ENCODE peak calls at places on chromosomes 11 and 22, in eight cellular contexts. One of them, this sample, is unnamed.

GRCh38 chr11:124798991-124799383 is 1.2 kb downstream of the MSANTD2 start:
- DNase-seq in stimulated activated CD8-positive, alpha-beta memory T cell treated with anti-CD3 and anti-CD28 coated beads, Interleukin-4, amount 100 ng/mL, for 1 hour: no peak
- DNase-seq in dorsolateral prefrontal cortex: no peak
- DNase-seq in fibroblast of pulmonary artery: peak
- DNase-seq in brain microvascular endothelial cell: peak
- DNase-seq in anterior cingulate cortex: no peak
- DNase-seq in NCI-H510A treated with DMSO at 0.1 percent for 48 hours: peak
- DNase-seq in neuronal stem cell: no peak
- DNase-seq in this sample: no peak

GRCh38 chr11:47443028-47443700 is 5.8 kb downstream of the RAPSN start:
- DNase-seq in stimulated activated CD8-positive, alpha-beta memory T cell treated with anti-CD3 and anti-CD28 coated beads, Interleukin-4, amount 100 ng/mL, for 1 hour: no peak
- DNase-seq in fibroblast of pulmonary artery: no peak
- DNase-seq in anterior cingulate cortex: no peak
- DNase-seq in dorsolateral prefrontal cortex: peak
- DNase-seq in neuronal stem cell: no peak
- DNase-seq in NCI-H510A treated with DMSO at 0.1 percent for 48 hours: peak
- DNase-seq in brain microvascular endothelial cell: no peak
- DNase-seq in this sample: peak

GRCh38 chr11:130209128-130209932 is 49.7 kb downstream of the ST14 start:
- DNase-seq in fibroblast of pulmonary artery: no peak
- DNase-seq in NCI-H510A treated with DMSO at 0.1 percent for 48 hours: no peak
- DNase-seq in stimulated activated CD8-positive, alpha-beta memory T cell treated with anti-CD3 and anti-CD28 coated beads, Interleukin-4, amount 100 ng/mL, for 1 hour: no peak
- DNase-seq in anterior cingulate cortex: no peak
- DNase-seq in brain microvascular endothelial cell: no peak
- DNase-seq in neuronal stem cell: no peak
- DNase-seq in dorsolateral prefrontal cortex: peak
- DNase-seq in this sample: no peak

GRCh38 chr22:46250783-46251125 is 661 bp upstream of the CDPF1 start:
- DNase-seq in fibroblast of pulmonary artery: no peak
- DNase-seq in stimulated activated CD8-positive, alpha-beta memory T cell treated with anti-CD3 and anti-CD28 coated beads, Interleukin-4, amount 100 ng/mL, for 1 hour: no peak
- DNase-seq in neuronal stem cell: no peak
- DNase-seq in dorsolateral prefrontal cortex: no peak
- DNase-seq in anterior cingulate cortex: no peak
- DNase-seq in brain microvascular endothelial cell: no peak
- DNase-seq in NCI-H510A treated with DMSO at 0.1 percent for 48 hours: no peak
- DNase-seq in this sample: no peak

GRCh38 chr11:78714539-78714938 is 139.9 kb upstream of the NARS2 start:
- DNase-seq in anterior cingulate cortex: no peak
- DNase-seq in neuronal stem cell: no peak
- DNase-seq in dorsolateral prefrontal cortex: no peak
- DNase-seq in NCI-H510A treated with DMSO at 0.1 percent for 48 hours: peak
- DNase-seq in brain microvascular endothelial cell: no peak
- DNase-seq in stimulated activated CD8-positive, alpha-beta memory T cell treated with anti-CD3 and anti-CD28 coated beads, Interleukin-4, amount 100 ng/mL, for 1 hour: no peak
- DNase-seq in fibroblast of pulmonary artery: no peak
- DNase-seq in this sample: no peak

GRCh38 chr11:115316682-115317081 is 187.5 kb downstream of the CADM1 start:
- DNase-seq in stimulated activated CD8-positive, alpha-beta memory T cell treated with anti-CD3 and anti-CD28 coated beads, Interleukin-4, amount 100 ng/mL, for 1 hour: no peak
- DNase-seq in dorsolateral prefrontal cortex: no peak
- DNase-seq in NCI-H510A treated with DMSO at 0.1 percent for 48 hours: no peak
- DNase-seq in neuronal stem cell: no peak
- DNase-seq in anterior cingulate cortex: no peak
- DNase-seq in brain microvascular endothelial cell: no peak
- DNase-seq in fibroblast of pulmonary artery: no peak
- DNase-seq in this sample: no peak

GRCh38 chr11:44716256-44716655 is 10.5 kb upstream of the TSPAN18 start:
- DNase-seq in anterior cingulate cortex: no peak
- DNase-seq in dorsolateral prefrontal cortex: no peak
- DNase-seq in NCI-H510A treated with DMSO at 0.1 percent for 48 hours: no peak
- DNase-seq in brain microvascular endothelial cell: no peak
- DNase-seq in stimulated activated CD8-positive, alpha-beta memory T cell treated with anti-CD3 and anti-CD28 coated beads, Interleukin-4, amount 100 ng/mL, for 1 hour: no peak
- DNase-seq in neuronal stem cell: no peak
- DNase-seq in fibroblast of pulmonary artery: no peak
- DNase-seq in this sample: no peak

GRCh38 chr22:31960767-31961166 is 16.4 kb downstream of the YWHAH start:
- DNase-seq in fibroblast of pulmonary artery: no peak
- DNase-seq in dorsolateral prefrontal cortex: no peak
- DNase-seq in anterior cingulate cortex: no peak
- DNase-seq in NCI-H510A treated with DMSO at 0.1 percent for 48 hours: no peak
- DNase-seq in brain microvascular endothelial cell: no peak
- DNase-seq in neuronal stem cell: no peak
- DNase-seq in stimulated activated CD8-positive, alpha-beta memory T cell treated with anti-CD3 and anti-CD28 coated beads, Interleukin-4, amount 100 ng/mL, for 1 hour: no peak
- DNase-seq in this sample: no peak

GRCh38 chr11:87019582-87020271 is 18.0 kb upstream of the TMEM135 start:
- DNase-seq in NCI-H510A treated with DMSO at 0.1 percent for 48 hours: no peak
- DNase-seq in fibroblast of pulmonary artery: peak
- DNase-seq in neuronal stem cell: no peak
- DNase-seq in anterior cingulate cortex: no peak
- DNase-seq in brain microvascular endothelial cell: no peak
- DNase-seq in dorsolateral prefrontal cortex: no peak
- DNase-seq in stimulated activated CD8-positive, alpha-beta memory T cell treated with anti-CD3 and anti-CD28 coated beads, Interleukin-4, amount 100 ng/mL, for 1 hour: no peak
- DNase-seq in this sample: no peak

GRCh38 chr11:73612601-73613137 is 14.8 kb upstream of the FAM168A start:
- DNase-seq in neuronal stem cell: no peak
- DNase-seq in brain microvascular endothelial cell: no peak
- DNase-seq in NCI-H510A treated with DMSO at 0.1 percent for 48 hours: no peak
- DNase-seq in fibroblast of pulmonary artery: no peak
- DNase-seq in stimulated activated CD8-positive, alpha-beta memory T cell treated with anti-CD3 and anti-CD28 coated beads, Interleukin-4, amount 100 ng/mL, for 1 hour: no peak
- DNase-seq in dorsolateral prefrontal cortex: no peak
- DNase-seq in anterior cingulate cortex: no peak
- DNase-seq in this sample: no peak

GRCh38 chr11:13107544-13108044 is 98.5 kb downstream of the RASSF10 start:
- DNase-seq in dorsolateral prefrontal cortex: no peak
- DNase-seq in neuronal stem cell: no peak
- DNase-seq in NCI-H510A treated with DMSO at 0.1 percent for 48 hours: no peak
- DNase-seq in stimulated activated CD8-positive, alpha-beta memory T cell treated with anti-CD3 and anti-CD28 coated beads, Interleukin-4, amount 100 ng/mL, for 1 hour: no peak
- DNase-seq in brain microvascular endothelial cell: no peak
- DNase-seq in anterior cingulate cortex: no peak
- DNase-seq in fibroblast of pulmonary artery: no peak
- DNase-seq in this sample: no peak

GRCh38 chr22:35334010-35334409 is 34.3 kb downstream of the TOM1 start:
- DNase-seq in brain microvascular endothelial cell: no peak
- DNase-seq in stimulated activated CD8-positive, alpha-beta memory T cell treated with anti-CD3 and anti-CD28 coated beads, Interleukin-4, amount 100 ng/mL, for 1 hour: no peak
- DNase-seq in dorsolateral prefrontal cortex: no peak
- DNase-seq in fibroblast of pulmonary artery: no peak
- DNase-seq in NCI-H510A treated with DMSO at 0.1 percent for 48 hours: no peak
- DNase-seq in neuronal stem cell: no peak
- DNase-seq in anterior cingulate cortex: no peak
- DNase-seq in this sample: no peak

GRCh38 chr22:22755778-22756100 is 111.3 kb downstream of the GGTLC2 start:
- DNase-seq in stimulated activated CD8-positive, alpha-beta memory T cell treated with anti-CD3 and anti-CD28 coated beads, Interleukin-4, amount 100 ng/mL, for 1 hour: no peak
- DNase-seq in anterior cingulate cortex: no peak
- DNase-seq in neuronal stem cell: no peak
- DNase-seq in dorsolateral prefrontal cortex: no peak
- DNase-seq in fibroblast of pulmonary artery: no peak
- DNase-seq in brain microvascular endothelial cell: no peak
- DNase-seq in NCI-H510A treated with DMSO at 0.1 percent for 48 hours: no peak
- DNase-seq in this sample: no peak

GRCh38 chr11:65915821-65916251 is 3.0 kb downstream of the C11orf68 start:
- DNase-seq in neuronal stem cell: no peak
- DNase-seq in anterior cingulate cortex: no peak
- DNase-seq in NCI-H510A treated with DMSO at 0.1 percent for 48 hours: no peak
- DNase-seq in dorsolateral prefrontal cortex: no peak
- DNase-seq in brain microvascular endothelial cell: peak
- DNase-seq in fibroblast of pulmonary artery: peak
- DNase-seq in stimulated activated CD8-positive, alpha-beta memory T cell treated with anti-CD3 and anti-CD28 coated beads, Interleukin-4, amount 100 ng/mL, for 1 hour: no peak
- DNase-seq in this sample: peak

GRCh38 chr22:46073683-46074504 is 76.4 kb upstream of the PPARA start:
- DNase-seq in stimulated activated CD8-positive, alpha-beta memory T cell treated with anti-CD3 and anti-CD28 coated beads, Interleukin-4, amount 100 ng/mL, for 1 hour: no peak
- DNase-seq in brain microvascular endothelial cell: no peak
- DNase-seq in neuronal stem cell: no peak
- DNase-seq in dorsolateral prefrontal cortex: peak
- DNase-seq in fibroblast of pulmonary artery: peak
- DNase-seq in NCI-H510A treated with DMSO at 0.1 percent for 48 hours: no peak
- DNase-seq in anterior cingulate cortex: no peak
- DNase-seq in this sample: no peak

GRCh38 chr11:7892751-7893356 is 38.2 kb downstream of the OR10A6 start:
- DNase-seq in dorsolateral prefrontal cortex: no peak
- DNase-seq in anterior cingulate cortex: no peak
- DNase-seq in fibroblast of pulmonary artery: peak
- DNase-seq in NCI-H510A treated with DMSO at 0.1 percent for 48 hours: peak
- DNase-seq in stimulated activated CD8-positive, alpha-beta memory T cell treated with anti-CD3 and anti-CD28 coated beads, Interleukin-4, amount 100 ng/mL, for 1 hour: no peak
- DNase-seq in brain microvascular endothelial cell: peak
- DNase-seq in neuronal stem cell: peak
- DNase-seq in this sample: peak

GRCh38 chr11:72352859-72353551 is 81.3 kb downstream of the CLPB start:
- DNase-seq in stimulated activated CD8-positive, alpha-beta memory T cell treated with anti-CD3 and anti-CD28 coated beads, Interleukin-4, amount 100 ng/mL, for 1 hour: no peak
- DNase-seq in dorsolateral prefrontal cortex: peak
- DNase-seq in anterior cingulate cortex: no peak
- DNase-seq in brain microvascular endothelial cell: peak
- DNase-seq in fibroblast of pulmonary artery: peak
- DNase-seq in NCI-H510A treated with DMSO at 0.1 percent for 48 hours: no peak
- DNase-seq in neuronal stem cell: peak
- DNase-seq in this sample: peak

GRCh38 chr11:64511966-64512365 is 79.1 kb upstream of the SLC22A12 start:
- DNase-seq in stimulated activated CD8-positive, alpha-beta memory T cell treated with anti-CD3 and anti-CD28 coated beads, Interleukin-4, amount 100 ng/mL, for 1 hour: no peak
- DNase-seq in neuronal stem cell: no peak
- DNase-seq in NCI-H510A treated with DMSO at 0.1 percent for 48 hours: no peak
- DNase-seq in dorsolateral prefrontal cortex: no peak
- DNase-seq in brain microvascular endothelial cell: no peak
- DNase-seq in anterior cingulate cortex: no peak
- DNase-seq in fibroblast of pulmonary artery: no peak
- DNase-seq in this sample: no peak

GRCh38 chr11:4393209-4394196 is at the start of gene TRIM21:
- DNase-seq in stimulated activated CD8-positive, alpha-beta memory T cell treated with anti-CD3 and anti-CD28 coated beads, Interleukin-4, amount 100 ng/mL, for 1 hour: peak
- DNase-seq in brain microvascular endothelial cell: peak
- DNase-seq in dorsolateral prefrontal cortex: peak
- DNase-seq in fibroblast of pulmonary artery: peak
- DNase-seq in neuronal stem cell: peak
- DNase-seq in NCI-H510A treated with DMSO at 0.1 percent for 48 hours: peak
- DNase-seq in anterior cingulate cortex: peak
- DNase-seq in this sample: peak

GRCh38 chr11:65569164-65569972 is 909 bp upstream of the ZNRD2 start:
- DNase-seq in brain microvascular endothelial cell: no peak
- DNase-seq in anterior cingulate cortex: no peak
- DNase-seq in neuronal stem cell: no peak
- DNase-seq in NCI-H510A treated with DMSO at 0.1 percent for 48 hours: no peak
- DNase-seq in stimulated activated CD8-positive, alpha-beta memory T cell treated with anti-CD3 and anti-CD28 coated beads, Interleukin-4, amount 100 ng/mL, for 1 hour: no peak
- DNase-seq in fibroblast of pulmonary artery: no peak
- DNase-seq in dorsolateral prefrontal cortex: no peak
- DNase-seq in this sample: no peak

GRCh38 chr11:73963861-73964260 is 13.0 kb downstream of the DNAJB13 start:
- DNase-seq in dorsolateral prefrontal cortex: no peak
- DNase-seq in stimulated activated CD8-positive, alpha-beta memory T cell treated with anti-CD3 and anti-CD28 coated beads, Interleukin-4, amount 100 ng/mL, for 1 hour: no peak
- DNase-seq in anterior cingulate cortex: no peak
- DNase-seq in brain microvascular endothelial cell: no peak
- DNase-seq in NCI-H510A treated with DMSO at 0.1 percent for 48 hours: no peak
- DNase-seq in fibroblast of pulmonary artery: no peak
- DNase-seq in neuronal stem cell: no peak
- DNase-seq in this sample: no peak

GRCh38 chr11:118641463-118642019 is 34.1 kb downstream of the PHLDB1 start:
- DNase-seq in fibroblast of pulmonary artery: no peak
- DNase-seq in dorsolateral prefrontal cortex: no peak
- DNase-seq in brain microvascular endothelial cell: no peak
- DNase-seq in anterior cingulate cortex: no peak
- DNase-seq in stimulated activated CD8-positive, alpha-beta memory T cell treated with anti-CD3 and anti-CD28 coated beads, Interleukin-4, amount 100 ng/mL, for 1 hour: no peak
- DNase-seq in NCI-H510A treated with DMSO at 0.1 percent for 48 hours: peak
- DNase-seq in neuronal stem cell: no peak
- DNase-seq in this sample: no peak

GRCh38 chr22:46072030-46072881 is 78.1 kb upstream of the PPARA start:
- DNase-seq in dorsolateral prefrontal cortex: peak
- DNase-seq in stimulated activated CD8-positive, alpha-beta memory T cell treated with anti-CD3 and anti-CD28 coated beads, Interleukin-4, amount 100 ng/mL, for 1 hour: no peak
- DNase-seq in fibroblast of pulmonary artery: peak
- DNase-seq in anterior cingulate cortex: no peak
- DNase-seq in NCI-H510A treated with DMSO at 0.1 percent for 48 hours: peak
- DNase-seq in neuronal stem cell: no peak
- DNase-seq in brain microvascular endothelial cell: no peak
- DNase-seq in this sample: no peak

GRCh38 chr11:45713573-45713972 is 48.2 kb upstream of the CHST1 start:
- DNase-seq in stimulated activated CD8-positive, alpha-beta memory T cell treated with anti-CD3 and anti-CD28 coated beads, Interleukin-4, amount 100 ng/mL, for 1 hour: no peak
- DNase-seq in NCI-H510A treated with DMSO at 0.1 percent for 48 hours: no peak
- DNase-seq in brain microvascular endothelial cell: no peak
- DNase-seq in neuronal stem cell: no peak
- DNase-seq in dorsolateral prefrontal cortex: no peak
- DNase-seq in anterior cingulate cortex: no peak
- DNase-seq in fibroblast of pulmonary artery: no peak
- DNase-seq in this sample: no peak

GRCh38 chr22:42326786-42327185 is 56.3 kb upstream of the TCF20 start:
- DNase-seq in fibroblast of pulmonary artery: no peak
- DNase-seq in neuronal stem cell: no peak
- DNase-seq in brain microvascular endothelial cell: no peak
- DNase-seq in stimulated activated CD8-positive, alpha-beta memory T cell treated with anti-CD3 and anti-CD28 coated beads, Interleukin-4, amount 100 ng/mL, for 1 hour: no peak
- DNase-seq in NCI-H510A treated with DMSO at 0.1 percent for 48 hours: no peak
- DNase-seq in dorsolateral prefrontal cortex: no peak
- DNase-seq in anterior cingulate cortex: no peak
- DNase-seq in this sample: no peak

GRCh38 chr22:45754822-45755221 is 83.2 kb downstream of the ATXN10 start:
- DNase-seq in neuronal stem cell: no peak
- DNase-seq in stimulated activated CD8-positive, alpha-beta memory T cell treated with anti-CD3 and anti-CD28 coated beads, Interleukin-4, amount 100 ng/mL, for 1 hour: no peak
- DNase-seq in fibroblast of pulmonary artery: no peak
- DNase-seq in dorsolateral prefrontal cortex: no peak
- DNase-seq in brain microvascular endothelial cell: no peak
- DNase-seq in NCI-H510A treated with DMSO at 0.1 percent for 48 hours: no peak
- DNase-seq in anterior cingulate cortex: no peak
- DNase-seq in this sample: no peak

GRCh38 chr22:25380141-25380747 is 160.8 kb downstream of the CRYBB2 start:
- DNase-seq in anterior cingulate cortex: no peak
- DNase-seq in NCI-H510A treated with DMSO at 0.1 percent for 48 hours: no peak
- DNase-seq in stimulated activated CD8-positive, alpha-beta memory T cell treated with anti-CD3 and anti-CD28 coated beads, Interleukin-4, amount 100 ng/mL, for 1 hour: no peak
- DNase-seq in fibroblast of pulmonary artery: no peak
- DNase-seq in brain microvascular endothelial cell: no peak
- DNase-seq in neuronal stem cell: no peak
- DNase-seq in dorsolateral prefrontal cortex: no peak
- DNase-seq in this sample: no peak

GRCh38 chr22:49609207-49609876 is 218.3 kb downstream of the BRD1 start:
- DNase-seq in dorsolateral prefrontal cortex: no peak
- DNase-seq in anterior cingulate cortex: no peak
- DNase-seq in neuronal stem cell: no peak
- DNase-seq in NCI-H510A treated with DMSO at 0.1 percent for 48 hours: no peak
- DNase-seq in brain microvascular endothelial cell: no peak
- DNase-seq in stimulated activated CD8-positive, alpha-beta memory T cell treated with anti-CD3 and anti-CD28 coated beads, Interleukin-4, amount 100 ng/mL, for 1 hour: no peak
- DNase-seq in fibroblast of pulmonary artery: no peak
- DNase-seq in this sample: no peak

GRCh38 chr11:35323076-35323868 is 96.1 kb downstream of the SLC1A2 start:
- DNase-seq in fibroblast of pulmonary artery: no peak
- DNase-seq in brain microvascular endothelial cell: no peak
- DNase-seq in neuronal stem cell: no peak
- DNase-seq in stimulated activated CD8-positive, alpha-beta memory T cell treated with anti-CD3 and anti-CD28 coated beads, Interleukin-4, amount 100 ng/mL, for 1 hour: no peak
- DNase-seq in anterior cingulate cortex: no peak
- DNase-seq in NCI-H510A treated with DMSO at 0.1 percent for 48 hours: no peak
- DNase-seq in dorsolateral prefrontal cortex: no peak
- DNase-seq in this sample: no peak

GRCh38 chr11:35598254-35599125 is 19.8 kb upstream of the FJX1 start:
- DNase-seq in NCI-H510A treated with DMSO at 0.1 percent for 48 hours: no peak
- DNase-seq in stimulated activated CD8-positive, alpha-beta memory T cell treated with anti-CD3 and anti-CD28 coated beads, Interleukin-4, amount 100 ng/mL, for 1 hour: no peak
- DNase-seq in neuronal stem cell: no peak
- DNase-seq in dorsolateral prefrontal cortex: no peak
- DNase-seq in fibroblast of pulmonary artery: peak
- DNase-seq in brain microvascular endothelial cell: no peak
- DNase-seq in anterior cingulate cortex: no peak
- DNase-seq in this sample: no peak

GRCh38 chr11:76209956-76210885 is 3.9 kb upstream of the WNT11 start:
- DNase-seq in stimulated activated CD8-positive, alpha-beta memory T cell treated with anti-CD3 and anti-CD28 coated beads, Interleukin-4, amount 100 ng/mL, for 1 hour: no peak
- DNase-seq in neuronal stem cell: peak
- DNase-seq in NCI-H510A treated with DMSO at 0.1 percent for 48 hours: peak
- DNase-seq in fibroblast of pulmonary artery: peak
- DNase-seq in dorsolateral prefrontal cortex: no peak
- DNase-seq in anterior cingulate cortex: no peak
- DNase-seq in brain microvascular endothelial cell: peak
- DNase-seq in this sample: peak

GRCh38 chr11:57476883-57477506 is 16.7 kb downstream of the RTN4RL2 start:
- DNase-seq in dorsolateral prefrontal cortex: no peak
- DNase-seq in neuronal stem cell: no peak
- DNase-seq in stimulated activated CD8-positive, alpha-beta memory T cell treated with anti-CD3 and anti-CD28 coated beads, Interleukin-4, amount 100 ng/mL, for 1 hour: no peak
- DNase-seq in NCI-H510A treated with DMSO at 0.1 percent for 48 hours: no peak
- DNase-seq in anterior cingulate cortex: no peak
- DNase-seq in brain microvascular endothelial cell: no peak
- DNase-seq in fibroblast of pulmonary artery: no peak
- DNase-seq in this sample: no peak

GRCh38 chr22:42108848-42109247 is 18.3 kb upstream of the NDUFA6 start:
- DNase-seq in stimulated activated CD8-positive, alpha-beta memory T cell treated with anti-CD3 and anti-CD28 coated beads, Interleukin-4, amount 100 ng/mL, for 1 hour: no peak
- DNase-seq in NCI-H510A treated with DMSO at 0.1 percent for 48 hours: no peak
- DNase-seq in brain microvascular endothelial cell: no peak
- DNase-seq in neuronal stem cell: no peak
- DNase-seq in dorsolateral prefrontal cortex: no peak
- DNase-seq in anterior cingulate cortex: no peak
- DNase-seq in fibroblast of pulmonary artery: no peak
- DNase-seq in this sample: no peak

GRCh38 chr11:79325851-79326250 is 115.0 kb downstream of the TENM4 start:
- DNase-seq in NCI-H510A treated with DMSO at 0.1 percent for 48 hours: no peak
- DNase-seq in anterior cingulate cortex: no peak
- DNase-seq in dorsolateral prefrontal cortex: no peak
- DNase-seq in stimulated activated CD8-positive, alpha-beta memory T cell treated with anti-CD3 and anti-CD28 coated beads, Interleukin-4, amount 100 ng/mL, for 1 hour: no peak
- DNase-seq in fibroblast of pulmonary artery: no peak
- DNase-seq in brain microvascular endothelial cell: no peak
- DNase-seq in neuronal stem cell: no peak
- DNase-seq in this sample: no peak

This sample was measured in Ammon's horn.